ENCODE peak calls at places on chromosomes 3 and 15, in four cellular contexts. T, U, Q and D are unnamed samples.

GRCh38 chr3:149332781-149333517 is 487 bp downstream of the TM4SF18 start:
- DNase-seq in Q (no peak), T (no peak), U (no peak), D (peak; percentile 14)

GRCh38 chr3:23308986-23309625 is 106.0 kb downstream of the UBE2E2 start:
- DNase-seq in T (no peak), Q (no peak), U (no peak), D (peak; percentile 20)

GRCh38 chr3:120554727-120555660 is 41.1 kb upstream of the NDUFB4 start:
- DNase-seq in Q (no peak), U (no peak), T (no peak), D (no peak)

GRCh38 chr3:56383092-56383491 is 85.2 kb downstream of the ERC2 start:
- DNase-seq in U (no peak), Q (no peak), T (no peak), D (no peak)

GRCh38 chr3:152362086-152362485 is 93.4 kb downstream of the MBNL1 start:
- DNase-seq in Q (no peak), T (no peak), U (no peak), D (no peak)

GRCh38 chr3:44885618-44886017 is 11.2 kb downstream of the TGM4 start:
- DNase-seq in U (no peak), Q (peak; percentile 96), T (no peak), D (peak; percentile 83)

GRCh38 chr15:98776607-98777281 is 128.4 kb downstream of the IGF1R start:
- DNase-seq in T (no peak), U (no peak), Q (peak; percentile 50), D (peak; percentile 41)

GRCh38 chr3:76554717-76555116 is 485.2 kb upstream of the ROBO2 start:
- DNase-seq in Q (peak; percentile 65), T (no peak), U (no peak), D (no peak)

GRCh38 chr3:46936733-46937250 is 39.8 kb downstream of the CCDC12 start:
- DNase-seq in Q (peak; percentile 57), U (no peak), T (no peak), D (no peak)

GRCh38 chr3:113051827-113052226 is 61.0 kb downstream of the GTPBP8 start:
- DNase-seq in U (no peak), T (no peak), Q (no peak), D (peak; percentile 3)

GRCh38 chr3:81788650-81789049 is 27.2 kb upstream of the GBE1 start:
- DNase-seq in Q (no peak), T (no peak), U (no peak), D (no peak)

GRCh38 chr3:52473031-52473430 is 17.6 kb downstream of the NISCH start:
- DNase-seq in U (no peak), Q (no peak), T (no peak), D (no peak)

GRCh38 chr3:4752201-4753072 is 226.8 kb upstream of the BHLHE40 start:
- DNase-seq in U (no peak), T (no peak), Q (peak; percentile 10), D (peak; percentile 47)

GRCh38 chr3:128726691-128727031 is 678 bp downstream of the RAB7A start:
- DNase-seq in Q (peak; percentile 87), U (no peak), T (no peak), D (peak; percentile 59)

GRCh38 chr3:126245811-126246727 is 65.7 kb upstream of the ALDH1L1 start:
- DNase-seq in Q (peak; percentile 65), T (no peak), U (peak; percentile 70), D (peak; percentile 58)

GRCh38 chr3:124217542-124217941 is 225.6 kb upstream of the ROPN1 start:
- DNase-seq in T (peak; percentile 71), Q (peak; percentile 79), U (peak; percentile 82), D (peak; percentile 84)

GRCh38 chr15:80604583-80605506 is 90.3 kb upstream of the ABHD17C start:
- DNase-seq in T (no peak), Q (no peak), U (peak; percentile 40), D (peak; percentile 52)

GRCh38 chr15:83030021-83030420 is 18.6 kb upstream of the C15orf40 start:
- DNase-seq in T (no peak), Q (peak; percentile 29), U (no peak), D (peak; percentile 87)

GRCh38 chr3:52333869-52334557 is 17.9 kb downstream of the DNAH1 start:
- DNase-seq in Q (peak; percentile 35), U (no peak), T (no peak), D (no peak)

GRCh38 chr15:27454281-27455060 is 483.5 kb downstream of the GABRG3 start:
- DNase-seq in Q (peak; percentile 54), U (no peak), T (no peak), D (no peak)

GRCh38 chr3:134663646-134664456 is 13.0 kb upstream of the KY start:
- DNase-seq in U (no peak), Q (peak; percentile 55), T (no peak), D (peak; percentile 71)

GRCh38 chr3:150327678-150328667 is 80.1 kb upstream of the TSC22D2 start:
- DNase-seq in Q (no peak), T (no peak), U (no peak), D (peak; percentile 45)

GRCh38 chr3:72270072-72270611 is 485.2 kb upstream of the PROK2 start:
- DNase-seq in U (no peak), T (no peak), Q (peak; percentile 96), D (peak; percentile 88)

GRCh38 chr3:100260685-100261480 is at the start of gene TBC1D23:
- DNase-seq in Q (peak; percentile 100), U (peak; percentile 96), T (peak; percentile 100), D (peak; percentile 100)
- H3K23ac ChIP-seq in Q (peak within 1 kb of the TSS; percentile 63), U (no peak within 1 kb of the TSS), T (no peak within 1 kb of the TSS), D (no peak within 1 kb of the TSS)

DNA sequence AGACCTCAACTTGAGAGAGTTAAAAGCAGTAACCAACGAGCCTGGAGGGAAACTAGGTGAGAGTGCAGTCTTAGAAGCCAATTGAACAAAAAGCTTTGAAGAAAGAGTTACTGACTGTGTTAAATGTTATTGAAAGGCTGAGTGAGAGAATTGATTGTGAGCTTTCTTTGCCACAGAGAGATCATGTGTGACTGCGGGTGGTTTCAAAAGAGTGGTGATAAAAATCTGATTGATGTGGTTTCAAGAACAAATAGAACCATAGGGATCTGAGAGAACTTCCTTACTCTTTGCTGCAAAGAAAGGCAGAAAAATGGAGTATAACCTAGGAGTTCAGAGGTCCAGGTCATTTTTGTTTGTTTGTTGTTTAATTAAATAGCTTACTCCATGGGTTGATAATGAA is 759.9 kb upstream of the ALCAM start:
- DNase-seq in T (no peak), Q (no peak), U (no peak), D (no peak)
- H3K23ac ChIP-seq in T (no peak overlapping the region), Q (no peak overlapping the region), U (no peak overlapping the region), D (no peak overlapping the region)

GRCh38 chr3:24565656-24566055 is 71.0 kb upstream of the THRB start:
- DNase-seq in T (no peak), Q (no peak), U (no peak), D (no peak)

GRCh38 chr3:24562874-24563273 is 68.2 kb upstream of the THRB start:
- DNase-seq in T (no peak), Q (no peak), U (no peak), D (no peak)

GRCh38 chr3:24565053-24565452 is 70.4 kb upstream of the THRB start:
- DNase-seq in Q (no peak), T (no peak), U (no peak), D (no peak)

GRCh38 chr3:24566927-24567326 is 72.3 kb upstream of the THRB start:
- DNase-seq in U (no peak), Q (no peak), T (no peak), D (no peak)
- H3K23ac ChIP-seq in U (no peak overlapping the region), Q (no peak overlapping the region), T (no peak overlapping the region), D (no peak overlapping the region)

GRCh38 chr15:101354891-101355623 is 60.0 kb upstream of the SNRPA1 start:
- DNase-seq in Q (no peak), T (no peak), U (no peak), D (no peak)

GRCh38 chr15:101357885-101358284 is 62.8 kb upstream of the SNRPA1 start:
- DNase-seq in T (no peak), Q (no peak), U (peak; percentile 39), D (no peak)

GRCh38 chr15:101353240-101353639 is 58.2 kb upstream of the SNRPA1 start:
- DNase-seq in T (no peak), Q (no peak), U (no peak), D (no peak)

GRCh38 chr15:101357333-101357732 is 62.3 kb upstream of the SNRPA1 start:
- DNase-seq in T (no peak), Q (no peak), U (peak; percentile 41), D (no peak)

DNA sequence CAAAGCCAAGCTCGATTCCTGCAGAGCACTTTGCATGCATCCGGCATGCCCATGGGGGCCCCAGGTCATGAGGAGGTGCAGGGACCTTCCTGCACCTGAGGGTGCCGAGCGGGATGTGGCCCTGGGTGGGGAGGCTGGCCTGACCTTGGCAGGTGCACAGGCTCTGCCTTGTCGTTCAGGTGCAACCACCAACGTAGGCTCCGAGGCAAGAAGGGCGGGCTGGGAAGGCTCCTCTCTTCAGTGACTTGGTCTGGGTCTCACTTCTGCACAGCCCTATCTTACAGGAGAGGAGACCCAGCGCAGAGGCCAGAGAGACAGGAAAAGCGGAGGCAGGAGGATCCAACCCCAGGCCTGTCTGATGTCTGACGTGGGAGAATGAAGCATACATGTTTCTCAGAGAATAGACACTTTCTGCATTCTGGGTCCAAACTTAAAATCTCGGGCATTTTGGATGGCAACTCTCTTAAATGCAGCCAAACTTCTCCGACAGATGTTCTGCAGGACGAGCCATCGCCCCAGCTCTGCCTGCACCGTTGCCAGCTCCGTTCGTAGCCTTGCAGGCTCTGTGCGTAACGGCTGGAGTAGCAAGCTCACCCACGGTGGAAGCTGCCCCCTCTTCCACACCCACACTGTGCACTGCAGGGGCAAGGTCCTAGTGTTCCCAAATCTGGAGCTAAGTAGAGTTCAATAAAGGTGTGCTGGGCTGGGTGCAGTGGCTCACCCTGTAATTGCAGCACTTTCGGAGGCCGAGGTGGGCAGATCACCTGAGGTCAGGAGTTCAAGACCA is 60.8 kb upstream of the SNRPA1 start:
- DNase-seq in Q (no peak), T (no peak), U (peak; percentile 35), D (no peak)
- H3K23ac ChIP-seq in Q (no peak overlapping the region), T (no peak overlapping the region), U (no peak overlapping the region), D (no peak overlapping the region)

GRCh38 chr3:132265008-132265407 is 52.2 kb upstream of the ACP3 start:
- DNase-seq in U (no peak), T (no peak), Q (no peak), D (no peak)

GRCh38 chr3:132262305-132262704 is 54.9 kb upstream of the ACP3 start:
- DNase-seq in Q (no peak), T (no peak), U (no peak), D (no peak)

GRCh38 chr3:132265488-132265887 is 51.7 kb upstream of the ACP3 start:
- DNase-seq in T (no peak), U (no peak), Q (no peak), D (no peak)

GRCh38 chr3:132261501-132261900 is 55.7 kb upstream of the ACP3 start:
- DNase-seq in T (no peak), U (no peak), Q (no peak), D (no peak)

GRCh38 chr3:132262956-132263355 is 54.3 kb upstream of the ACP3 start:
- DNase-seq in Q (no peak), U (no peak), T (no peak), D (no peak)
- H3K23ac ChIP-seq in Q (no peak overlapping the region), U (no peak overlapping the region), T (peak overlapping the region; percentile 91), D (no peak overlapping the region)

GRCh38 chr3:133191818-133192217 is 153.6 kb downstream of the TMEM108 start:
- DNase-seq in Q (no peak), T (no peak), U (no peak), D (no peak)
- H3K23ac ChIP-seq in Q (no peak overlapping the region), T (no peak overlapping the region), U (no peak overlapping the region), D (no peak overlapping the region)